ENCODE peak calls at places on chromosome 9, in ten cellular contexts. G, N, J, Q, S, K, D, T, H and L are unnamed samples.

GRCh38 chr9:117060963-117061362 is 353.9 kb downstream of the ASTN2 start:
- DNase-seq in S (no peak), T (no peak), Q (no peak), N (no peak), D (no peak), J (no peak), K (no peak), G (no peak), H (no peak), L (no peak)

GRCh38 chr9:23962101-23962500 is 136.1 kb upstream of the ELAVL2 start:
- DNase-seq in Q (no peak), H (peak; percentile 14), K (no peak), G (no peak), S (no peak), D (peak; percentile 26), J (no peak), T (no peak), N (no peak), L (no peak)

GRCh38 chr9:126947529-126947928 is 32.9 kb downstream of the RALGPS1 start:
- DNase-seq in Q (no peak), J (no peak), N (no peak), H (peak; percentile 21), D (peak; percentile 54), T (no peak), G (peak; percentile 73), K (no peak), S (no peak), L (no peak)

GRCh38 chr9:98302938-98303337 is 47.5 kb upstream of the TBC1D2 start:
- DNase-seq in S (peak; percentile 55), G (no peak), H (no peak), K (no peak), N (no peak), Q (no peak), T (no peak), J (no peak), D (no peak), L (no peak)

GRCh38 chr9:91004484-91004883 is 202.9 kb downstream of the SYK start:
- DNase-seq in J (no peak), H (no peak), Q (no peak), N (no peak), S (no peak), K (no peak), T (no peak), D (no peak), G (no peak), L (no peak)

GRCh38 chr9:96376926-96377874 is 6.3 kb downstream of the SLC35D2 start:
- DNase-seq in J (no peak), S (peak; percentile 70), H (peak; percentile 69), G (no peak), Q (no peak), D (no peak), N (peak; percentile 53), K (no peak), T (no peak), L (peak; percentile 70)

GRCh38 chr9:120625222-120625621 is 45.3 kb upstream of the CDK5RAP2 start:
- DNase-seq in Q (no peak), H (no peak), N (no peak), K (no peak), S (no peak), T (no peak), J (no peak), D (no peak), G (no peak), L (no peak)

GRCh38 chr9:115006660-115007059 is 76.3 kb upstream of the TNFSF8 start:
- DNase-seq in T (no peak), D (no peak), K (no peak), S (no peak), H (peak; percentile 80), N (no peak), Q (no peak), J (no peak), G (no peak), L (no peak)

GRCh38 chr9:84879631-84880030 is 210.1 kb downstream of the NTRK2 start:
- DNase-seq in D (no peak), K (no peak), G (no peak), J (no peak), S (no peak), Q (no peak), T (no peak), N (no peak), H (no peak), L (no peak)
- TF ChIP-seq CTCF in D (no peak), K (no peak), G (no peak), J (no peak), S (no peak), Q (no peak), T (no peak), N (no peak), H (no peak), L (no peak)

DNA sequence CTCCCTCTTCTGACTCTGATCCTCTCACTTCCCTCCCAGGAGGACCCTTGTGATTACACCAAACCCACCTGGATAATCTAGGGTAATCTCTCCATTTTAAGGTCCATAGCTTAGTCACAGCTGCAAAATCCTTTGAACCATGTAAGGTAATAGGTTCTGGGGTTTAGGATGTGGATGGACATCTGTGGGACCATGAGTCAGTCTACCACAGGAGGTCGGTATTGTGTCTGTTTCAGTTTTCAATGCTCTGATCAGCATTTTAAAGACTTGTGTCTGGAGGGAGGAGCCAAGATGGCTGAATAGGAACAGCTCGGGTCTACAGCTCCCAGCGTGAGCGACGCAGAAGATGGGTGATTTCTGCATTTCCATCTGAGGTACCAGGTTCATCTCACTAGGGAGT is 112.6 kb downstream of the CAVIN4 start:
- DNase-seq in S (no peak), J (no peak), H (no peak), D (no peak), G (peak; percentile 48), Q (no peak), T (no peak), K (no peak), N (no peak), L (no peak)
- TF ChIP-seq CTCF in S (no peak), J (no peak), H (no peak), D (no peak), G (peak; percentile 32), Q (no peak), T (no peak), K (no peak), N (no peak), L (no peak)

DNA sequence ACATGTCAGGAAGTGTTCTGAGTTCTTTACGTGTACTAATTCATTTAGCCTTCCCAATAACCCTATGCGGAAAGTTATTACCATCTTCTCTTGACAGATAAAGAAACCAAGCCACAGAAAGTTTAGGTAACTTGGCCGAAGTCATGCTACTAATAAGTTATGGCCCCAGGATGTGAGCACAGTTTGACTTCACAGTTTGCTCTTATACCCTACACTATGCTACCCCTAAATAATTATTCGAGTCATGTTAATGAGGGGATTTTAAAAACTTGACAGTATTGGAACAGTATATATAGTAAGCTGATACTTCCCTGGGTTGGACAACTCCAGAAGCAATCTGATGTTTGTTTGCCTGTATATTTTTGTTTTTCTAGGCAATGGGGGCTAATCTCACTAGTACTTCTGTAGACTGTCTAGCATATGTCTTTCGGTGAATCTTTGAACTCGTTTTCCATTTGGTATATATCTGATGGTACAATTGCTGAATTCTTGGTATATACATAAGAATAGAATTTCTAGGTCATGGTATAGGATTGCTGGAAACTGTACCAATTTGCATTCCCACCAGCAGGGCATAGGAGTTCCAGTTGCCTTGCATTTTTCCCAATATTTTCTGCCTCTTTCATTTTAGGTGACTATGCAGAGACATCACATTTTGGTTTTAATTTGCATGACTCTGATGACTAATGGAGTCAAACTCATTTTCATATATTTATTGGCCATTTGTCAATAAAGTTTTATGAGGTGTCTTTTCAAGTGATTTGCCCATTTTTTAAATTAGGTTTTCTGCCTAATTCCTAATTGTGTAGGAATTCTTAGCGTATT is 29.2 kb upstream of the PDCD1LG2 start:
- DNase-seq in T (no peak), Q (no peak), S (no peak), N (no peak), G (no peak), K (no peak), J (no peak), D (no peak), H (no peak), L (no peak)
- TF ChIP-seq CTCF in T (no peak), Q (no peak), S (no peak), N (no peak), G (no peak), K (no peak), J (no peak), D (no peak), H (no peak), L (no peak)

DNA sequence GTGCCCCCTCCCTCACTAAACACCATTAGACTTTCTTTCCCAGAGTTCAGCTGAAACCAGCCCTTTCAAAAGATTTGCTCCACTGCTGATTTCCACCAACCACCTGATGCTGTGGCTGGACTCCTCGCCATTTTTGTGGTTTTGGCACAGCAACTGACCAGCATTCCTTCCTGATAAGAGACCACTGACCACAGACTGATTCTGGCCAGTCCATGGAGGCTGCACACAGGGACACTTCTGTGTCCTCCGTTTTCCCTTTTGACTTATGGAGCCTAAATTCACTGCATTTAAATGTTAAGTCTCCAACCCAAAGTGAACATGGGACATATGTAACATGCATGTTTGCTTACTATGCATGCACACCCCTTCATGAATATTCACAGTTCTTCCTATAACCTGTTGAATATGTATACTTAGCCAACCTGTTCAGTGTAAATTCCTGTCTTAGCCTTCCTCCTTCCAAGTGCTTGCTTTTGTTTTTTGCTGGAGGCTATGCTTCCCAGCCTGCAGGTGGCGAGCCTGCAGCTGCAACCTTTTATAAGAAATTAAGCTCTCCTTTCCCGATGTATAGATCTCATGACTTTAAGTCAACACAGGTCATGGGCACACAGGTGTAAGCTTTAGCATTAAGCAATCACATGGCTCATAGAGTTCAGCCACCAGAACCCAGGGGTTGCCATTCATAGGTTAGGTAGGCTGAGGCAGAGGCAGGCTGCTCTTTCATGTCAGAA is 78.7 kb downstream of the ACTL7B start:
- DNase-seq in Q (no peak), H (peak; percentile 43), K (no peak), T (no peak), S (no peak), J (no peak), N (no peak), G (no peak), D (no peak), L (no peak)
- TF ChIP-seq CTCF in Q (no peak), H (peak; percentile 58), K (no peak), T (peak; percentile 13), S (peak; percentile 20), J (no peak), N (peak; percentile 23), G (no peak), D (no peak), L (no peak)

DNA sequence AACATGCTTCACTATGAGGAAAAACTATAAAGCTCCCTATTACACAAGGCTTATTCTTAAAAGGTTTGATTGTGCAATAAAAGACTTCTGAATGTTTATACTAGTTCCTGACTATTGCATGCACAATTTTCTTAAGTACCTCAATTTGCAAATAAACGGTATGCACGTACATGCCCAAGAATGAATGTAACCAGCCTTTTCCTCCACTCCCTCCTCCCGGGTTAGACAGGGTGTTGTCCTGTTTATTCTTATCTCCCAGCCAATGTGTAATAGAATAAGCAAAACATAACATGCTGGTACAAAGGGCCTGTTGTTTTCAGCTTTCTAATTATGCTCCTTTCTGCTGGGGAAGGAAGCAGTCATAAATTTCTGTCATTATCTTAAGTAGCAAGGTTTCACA is 79.1 kb downstream of the AOPEP start:
- DNase-seq in Q (peak; percentile 67), K (no peak), G (no peak), H (peak; percentile 89), J (no peak), N (no peak), S (no peak), D (no peak), T (peak; percentile 82), L (no peak)
- TF ChIP-seq CTCF in Q (no peak), K (no peak), G (no peak), H (no peak), J (no peak), N (no peak), S (no peak), D (no peak), T (no peak), L (no peak)

GRCh38 chr9:35732185-35733108 is at the start of the genes CREB3 and TLN1:
- DNase-seq in N (peak; percentile 99), S (peak; percentile 99), J (peak; percentile 95), Q (peak; percentile 99), T (peak; percentile 98), D (peak; percentile 95), H (peak; percentile 96), K (peak; percentile 97), G (peak; percentile 98), L (peak; percentile 99)
- TF ChIP-seq CTCF in N (peak; percentile 15), S (no peak), J (no peak), Q (no peak), T (peak; percentile 40), D (no peak), H (peak; percentile 21), K (no peak), G (peak; percentile 20), L (no peak)